ENCODE peak calls at places on chromosomes 6 and 20, in nine cellular contexts. One of them, this sample, is unnamed.

GRCh38 chr6:35381132-35381531 is 38.8 kb downstream of the PPARD start:
- DNase-seq in neuronal stem cell: no peak
- DNase-seq in heart right ventricle: no peak
- DNase-seq in upper lobe of right lung: no peak
- DNase-seq in heart left ventricle: no peak
- DNase-seq in HL-60: no peak
- DNase-seq in CD4-positive, alpha-beta memory T cell: no peak
- DNase-seq in dorsolateral prefrontal cortex: no peak
- DNase-seq in substantia nigra: no peak
- DNase-seq in this sample: no peak

GRCh38 chr6:124535746-124536145 is 426.5 kb upstream of the RNF217 start:
- DNase-seq in neuronal stem cell: no peak
- DNase-seq in heart right ventricle: no peak
- DNase-seq in upper lobe of right lung: no peak
- DNase-seq in heart left ventricle: no peak
- DNase-seq in HL-60: no peak
- DNase-seq in CD4-positive, alpha-beta memory T cell: no peak
- DNase-seq in dorsolateral prefrontal cortex: no peak
- DNase-seq in substantia nigra: no peak
- DNase-seq in this sample: no peak

GRCh38 chr6:162056061-162056460 is 671.5 kb downstream of the PRKN start:
- DNase-seq in neuronal stem cell: no peak
- DNase-seq in heart right ventricle: no peak
- DNase-seq in upper lobe of right lung: no peak
- DNase-seq in heart left ventricle: no peak
- DNase-seq in HL-60: no peak
- DNase-seq in CD4-positive, alpha-beta memory T cell: no peak
- DNase-seq in dorsolateral prefrontal cortex: no peak
- DNase-seq in substantia nigra: no peak
- DNase-seq in this sample: no peak

GRCh38 chr6:75830959-75831885 is 82.2 kb downstream of the MYO6 start:
- DNase-seq in neuronal stem cell: no peak
- DNase-seq in heart right ventricle: no peak
- DNase-seq in upper lobe of right lung: no peak
- DNase-seq in heart left ventricle: no peak
- DNase-seq in HL-60: no peak
- DNase-seq in CD4-positive, alpha-beta memory T cell: no peak
- DNase-seq in dorsolateral prefrontal cortex: no peak
- DNase-seq in substantia nigra: no peak
- DNase-seq in this sample: no peak

GRCh38 chr6:151160869-151161268 is 78.9 kb upstream of the AKAP12 start:
- DNase-seq in neuronal stem cell: no peak
- DNase-seq in heart right ventricle: no peak
- DNase-seq in upper lobe of right lung: peak
- DNase-seq in heart left ventricle: no peak
- DNase-seq in HL-60: no peak
- DNase-seq in CD4-positive, alpha-beta memory T cell: no peak
- DNase-seq in dorsolateral prefrontal cortex: no peak
- DNase-seq in substantia nigra: no peak
- DNase-seq in this sample: no peak

GRCh38 chr20:63753381-63753780 is 13.8 kb downstream of the SLC2A4RG start:
- DNase-seq in neuronal stem cell: no peak
- DNase-seq in heart right ventricle: no peak
- DNase-seq in upper lobe of right lung: no peak
- DNase-seq in heart left ventricle: peak
- DNase-seq in HL-60: no peak
- DNase-seq in CD4-positive, alpha-beta memory T cell: no peak
- DNase-seq in dorsolateral prefrontal cortex: no peak
- DNase-seq in substantia nigra: no peak
- DNase-seq in this sample: no peak

GRCh38 chr6:24666097-24666615 is 543 bp downstream of the TDP2 start:
- DNase-seq in neuronal stem cell: peak
- DNase-seq in heart right ventricle: peak
- DNase-seq in upper lobe of right lung: peak
- DNase-seq in heart left ventricle: no peak
- DNase-seq in HL-60: no peak
- DNase-seq in CD4-positive, alpha-beta memory T cell: no peak
- DNase-seq in dorsolateral prefrontal cortex: peak
- DNase-seq in substantia nigra: peak
- DNase-seq in this sample: peak

GRCh38 chr20:8287328-8287727 is 155.3 kb downstream of the PLCB1 start:
- DNase-seq in neuronal stem cell: no peak
- DNase-seq in heart right ventricle: no peak
- DNase-seq in upper lobe of right lung: no peak
- DNase-seq in heart left ventricle: no peak
- DNase-seq in HL-60: no peak
- DNase-seq in CD4-positive, alpha-beta memory T cell: no peak
- DNase-seq in dorsolateral prefrontal cortex: no peak
- DNase-seq in substantia nigra: no peak
- DNase-seq in this sample: no peak

GRCh38 chr6:77462359-77463307 is 658 bp downstream of the HTR1B start:
- DNase-seq in neuronal stem cell: peak
- DNase-seq in heart right ventricle: no peak
- DNase-seq in upper lobe of right lung: peak
- DNase-seq in heart left ventricle: no peak
- DNase-seq in HL-60: no peak
- DNase-seq in CD4-positive, alpha-beta memory T cell: no peak
- DNase-seq in dorsolateral prefrontal cortex: peak
- DNase-seq in substantia nigra: no peak
- DNase-seq in this sample: no peak

GRCh38 chr20:18497603-18498002 is 578 bp upstream of the RBBP9 start:
- DNase-seq in neuronal stem cell: no peak
- DNase-seq in heart right ventricle: no peak
- DNase-seq in upper lobe of right lung: no peak
- DNase-seq in heart left ventricle: no peak
- DNase-seq in HL-60: no peak
- DNase-seq in CD4-positive, alpha-beta memory T cell: no peak
- DNase-seq in dorsolateral prefrontal cortex: no peak
- DNase-seq in substantia nigra: no peak
- DNase-seq in this sample: no peak
- H3K27ac ChIP-seq in neuronal stem cell: no peak
- H3K27ac ChIP-seq in heart right ventricle: peak
- H3K27ac ChIP-seq in upper lobe of right lung: no peak
- H3K27ac ChIP-seq in heart left ventricle: peak
- H3K27ac ChIP-seq in HL-60: no peak
- H3K27ac ChIP-seq in CD4-positive, alpha-beta memory T cell: peak
- H3K27ac ChIP-seq in dorsolateral prefrontal cortex: peak
- H3K27ac ChIP-seq in substantia nigra: peak
- H3K27ac ChIP-seq in this sample: peak

GRCh38 chr6:15996030-15996429 is 132.9 kb upstream of the MYLIP start:
- DNase-seq in neuronal stem cell: no peak
- DNase-seq in heart right ventricle: no peak
- DNase-seq in upper lobe of right lung: no peak
- DNase-seq in heart left ventricle: no peak
- DNase-seq in HL-60: peak
- DNase-seq in CD4-positive, alpha-beta memory T cell: no peak
- DNase-seq in dorsolateral prefrontal cortex: no peak
- DNase-seq in substantia nigra: no peak
- DNase-seq in this sample: no peak
- H3K27ac ChIP-seq in neuronal stem cell: no peak
- H3K27ac ChIP-seq in heart right ventricle: peak
- H3K27ac ChIP-seq in upper lobe of right lung: no peak
- H3K27ac ChIP-seq in heart left ventricle: peak
- H3K27ac ChIP-seq in HL-60: no peak
- H3K27ac ChIP-seq in CD4-positive, alpha-beta memory T cell: no peak
- H3K27ac ChIP-seq in dorsolateral prefrontal cortex: no peak
- H3K27ac ChIP-seq in substantia nigra: no peak
- H3K27ac ChIP-seq in this sample: no peak

GRCh38 chr20:31706607-31707257 is 15.9 kb downstream of the BCL2L1 start:
- DNase-seq in neuronal stem cell: no peak
- DNase-seq in heart right ventricle: no peak
- DNase-seq in upper lobe of right lung: peak
- DNase-seq in heart left ventricle: no peak
- DNase-seq in HL-60: peak
- DNase-seq in CD4-positive, alpha-beta memory T cell: no peak
- DNase-seq in dorsolateral prefrontal cortex: no peak
- DNase-seq in substantia nigra: no peak
- DNase-seq in this sample: no peak

GRCh38 chr20:31704225-31705119 is 18.2 kb downstream of the BCL2L1 start:
- DNase-seq in neuronal stem cell: no peak
- DNase-seq in heart right ventricle: no peak
- DNase-seq in upper lobe of right lung: peak
- DNase-seq in heart left ventricle: no peak
- DNase-seq in HL-60: no peak
- DNase-seq in CD4-positive, alpha-beta memory T cell: no peak
- DNase-seq in dorsolateral prefrontal cortex: no peak
- DNase-seq in substantia nigra: no peak
- DNase-seq in this sample: peak

GRCh38 chr20:31705191-31705590 is 17.5 kb downstream of the BCL2L1 start:
- DNase-seq in neuronal stem cell: no peak
- DNase-seq in heart right ventricle: no peak
- DNase-seq in upper lobe of right lung: no peak
- DNase-seq in heart left ventricle: no peak
- DNase-seq in HL-60: no peak
- DNase-seq in CD4-positive, alpha-beta memory T cell: no peak
- DNase-seq in dorsolateral prefrontal cortex: no peak
- DNase-seq in substantia nigra: no peak
- DNase-seq in this sample: no peak

GRCh38 chr20:31707258-31707615 is 15.4 kb downstream of the BCL2L1 start:
- DNase-seq in neuronal stem cell: no peak
- DNase-seq in heart right ventricle: no peak
- DNase-seq in upper lobe of right lung: no peak
- DNase-seq in heart left ventricle: no peak
- DNase-seq in HL-60: no peak
- DNase-seq in CD4-positive, alpha-beta memory T cell: no peak
- DNase-seq in dorsolateral prefrontal cortex: no peak
- DNase-seq in substantia nigra: no peak
- DNase-seq in this sample: no peak

DNA sequence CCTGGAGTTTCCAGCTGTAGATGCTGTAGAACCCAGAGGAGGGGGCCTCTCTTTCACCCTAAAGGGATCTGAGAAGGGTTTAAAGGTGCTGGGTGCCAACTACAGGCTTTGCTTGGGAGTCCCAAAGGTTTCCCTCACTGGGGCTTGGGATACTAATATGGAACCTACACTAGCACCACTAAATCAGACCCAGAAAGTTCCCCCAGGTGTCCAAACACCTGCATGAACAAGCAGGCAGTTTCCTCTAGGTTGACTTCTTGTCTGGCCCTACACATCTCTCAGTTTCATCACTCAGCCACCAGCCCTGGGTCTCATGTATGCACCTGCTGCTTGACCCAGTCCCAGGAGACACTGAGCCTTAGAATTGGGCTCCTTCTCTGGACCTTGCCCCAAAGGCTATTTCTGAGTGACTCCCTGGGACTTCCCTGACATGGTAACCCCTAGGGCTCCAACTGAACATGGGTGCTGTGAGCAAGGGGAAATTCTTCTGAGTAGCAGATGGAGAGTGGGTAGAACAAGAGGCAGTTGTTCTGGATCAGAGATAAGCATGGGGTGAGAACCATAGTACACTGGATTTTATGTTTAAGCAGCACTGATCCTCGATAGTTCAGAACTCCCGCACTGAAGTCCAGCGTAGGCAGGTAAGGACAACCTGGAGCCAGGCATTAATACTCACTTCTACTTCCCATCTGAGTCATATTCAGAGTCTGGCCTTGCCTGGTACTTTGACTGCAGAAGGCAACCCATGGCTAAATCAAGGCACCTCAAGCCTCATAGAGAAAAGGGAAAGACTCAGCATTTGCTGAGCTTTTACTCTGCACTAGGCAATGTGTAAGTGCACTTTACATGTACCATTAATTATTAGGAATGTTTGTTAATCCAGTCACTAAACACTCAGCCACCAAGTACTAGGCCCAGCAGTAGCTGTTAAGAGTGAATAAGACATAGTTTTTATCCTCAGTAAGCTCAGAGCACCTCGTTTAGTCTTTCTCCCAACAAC is 16.8 kb downstream of the BCL2L1 start:
- DNase-seq in neuronal stem cell: no peak
- DNase-seq in heart right ventricle: no peak
- DNase-seq in upper lobe of right lung: no peak
- DNase-seq in heart left ventricle: no peak
- DNase-seq in HL-60: no peak
- DNase-seq in CD4-positive, alpha-beta memory T cell: no peak
- DNase-seq in dorsolateral prefrontal cortex: no peak
- DNase-seq in substantia nigra: no peak
- DNase-seq in this sample: peak
- H3K27ac ChIP-seq in neuronal stem cell: no peak
- H3K27ac ChIP-seq in heart right ventricle: peak
- H3K27ac ChIP-seq in upper lobe of right lung: peak
- H3K27ac ChIP-seq in heart left ventricle: peak
- H3K27ac ChIP-seq in HL-60: peak
- H3K27ac ChIP-seq in CD4-positive, alpha-beta memory T cell: no peak
- H3K27ac ChIP-seq in dorsolateral prefrontal cortex: peak
- H3K27ac ChIP-seq in substantia nigra: peak
- H3K27ac ChIP-seq in this sample: peak

GRCh38 chr6:29945421-29945820 is 3.1 kb downstream of the HLA-A start:
- DNase-seq in neuronal stem cell: no peak
- DNase-seq in heart right ventricle: no peak
- DNase-seq in upper lobe of right lung: no peak
- DNase-seq in heart left ventricle: no peak
- DNase-seq in HL-60: no peak
- DNase-seq in CD4-positive, alpha-beta memory T cell: no peak
- DNase-seq in dorsolateral prefrontal cortex: no peak
- DNase-seq in substantia nigra: no peak
- DNase-seq in this sample: no peak
- H3K27ac ChIP-seq in neuronal stem cell: no peak
- H3K27ac ChIP-seq in heart right ventricle: no peak
- H3K27ac ChIP-seq in upper lobe of right lung: no peak
- H3K27ac ChIP-seq in heart left ventricle: no peak
- H3K27ac ChIP-seq in HL-60: no peak
- H3K27ac ChIP-seq in CD4-positive, alpha-beta memory T cell: peak
- H3K27ac ChIP-seq in dorsolateral prefrontal cortex: no peak
- H3K27ac ChIP-seq in substantia nigra: no peak
- H3K27ac ChIP-seq in this sample: no peak

DNA sequence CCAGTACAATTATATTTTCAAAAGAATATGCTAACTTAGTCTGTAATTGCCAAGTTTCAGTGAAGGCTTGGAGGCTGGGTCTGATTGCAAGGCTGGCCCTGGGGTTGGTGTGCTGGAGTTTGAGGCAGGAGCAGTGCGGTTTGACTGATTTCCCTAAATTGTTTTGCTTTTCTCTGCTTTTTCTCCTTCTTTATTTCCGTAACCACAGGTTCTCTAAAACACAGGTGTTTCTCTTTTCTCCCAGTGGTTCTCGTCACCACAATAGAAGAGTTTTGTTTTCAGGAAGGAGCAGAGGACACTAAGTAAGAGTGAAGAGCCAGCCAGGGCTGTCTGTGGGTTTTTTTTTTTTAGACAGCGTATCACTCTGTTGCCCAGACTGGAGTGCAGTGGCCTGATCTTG is 8.2 kb upstream of the SNX9 start:
- DNase-seq in neuronal stem cell: no peak
- DNase-seq in heart right ventricle: no peak
- DNase-seq in upper lobe of right lung: no peak
- DNase-seq in heart left ventricle: no peak
- DNase-seq in HL-60: no peak
- DNase-seq in CD4-positive, alpha-beta memory T cell: peak
- DNase-seq in dorsolateral prefrontal cortex: no peak
- DNase-seq in substantia nigra: no peak
- DNase-seq in this sample: no peak
- H3K27ac ChIP-seq in neuronal stem cell: no peak
- H3K27ac ChIP-seq in heart right ventricle: peak
- H3K27ac ChIP-seq in upper lobe of right lung: no peak
- H3K27ac ChIP-seq in heart left ventricle: peak
- H3K27ac ChIP-seq in HL-60: no peak
- H3K27ac ChIP-seq in CD4-positive, alpha-beta memory T cell: no peak
- H3K27ac ChIP-seq in dorsolateral prefrontal cortex: no peak
- H3K27ac ChIP-seq in substantia nigra: no peak
- H3K27ac ChIP-seq in this sample: peak

This sample was measured in transverse colon.